ENCODE peak calls at places on chromosomes 13 and 19, in five cellular contexts. L is left lung, B is A549, H is tibial artery, T is psoas muscle. G is an unnamed sample.

GRCh38 chr19:9308091-9308490 is 1.5 kb downstream of the ZNF699 start:
- DNase-seq in L (no peak), B (no peak), H (no peak), T (no peak), G (no peak)

GRCh38 chr13:23378009-23378632 is 55.4 kb downstream of the SACS start:
- DNase-seq in L (no peak), B (peak; percentile 38), H (peak; percentile 68), T (no peak), G (peak; percentile 57)

GRCh38 chr13:98576215-98576945 is 527 bp downstream of the STK24 start:
- DNase-seq in L (peak; percentile 55), B (no peak), H (peak; percentile 80), T (peak; percentile 74), G (peak; percentile 69)

GRCh38 chr13:43785166-43785680 is 1.5 kb downstream of the ENOX1 start:
- DNase-seq in L (no peak), B (no peak), H (no peak), T (no peak), G (no peak)

GRCh38 chr13:32001392-32001768 is 30.2 kb upstream of the FRY start:
- DNase-seq in L (no peak), B (peak; percentile 40), H (no peak), T (no peak), G (peak; percentile 17)

GRCh38 chr13:72137782-72138181 is 270.8 kb upstream of the DACH1 start:
- DNase-seq in L (no peak), B (no peak), H (no peak), T (no peak), G (no peak)

GRCh38 chr19:9792191-9793050 is 23.9 kb upstream of the ZNF846 start:
- DNase-seq in L (peak; percentile 95), B (peak; percentile 59), H (peak; percentile 97), T (peak; percentile 94), G (peak; percentile 97)

GRCh38 chr13:52765991-52766390 is 26.4 kb upstream of the CNMD start:
- DNase-seq in L (no peak), B (no peak), H (no peak), T (no peak), G (no peak)

GRCh38 chr13:33953203-33953602 is 135.3 kb downstream of the RFC3 start:
- DNase-seq in L (no peak), B (no peak), H (no peak), T (no peak), G (no peak)

GRCh38 chr13:33079960-33080359 is 63.7 kb downstream of the KL start:
- DNase-seq in L (no peak), B (no peak), H (no peak), T (no peak), G (no peak)

GRCh38 chr19:3506384-3507340 is 551 bp downstream of the FZR1 start:
- DNase-seq in L (peak; percentile 57), B (no peak), H (peak; percentile 77), T (peak; percentile 71), G (peak; percentile 66)

GRCh38 chr13:48043789-48044503 is 6.4 kb downstream of the NUDT15 start:
- DNase-seq in L (no peak), B (no peak), H (no peak), T (no peak), G (no peak)

GRCh38 chr13:77521595-77522367 is 13.7 kb upstream of the SCEL start:
- DNase-seq in L (peak; percentile 68), B (peak; percentile 14), H (no peak), T (no peak), G (no peak)

GRCh38 chr19:40321076-40321475 is 27.1 kb downstream of the C19orf47 start:
- DNase-seq in L (no peak), B (no peak), H (no peak), T (no peak), G (no peak)
- H3K9me3 ChIP-seq in L (no peaks in the 10 kb centered on the region), B (no peaks in the 10 kb centered on the region), H (no peaks in the 10 kb centered on the region), T (no peaks in the 10 kb centered on the region), G (no peaks in the 10 kb centered on the region)

GRCh38 chr19:17240855-17241399 is 4.8 kb downstream of the NR2F6 start:
- DNase-seq in L (no peak), B (no peak), H (no peak), T (no peak), G (no peak)
- H3K4me1 ChIP-seq in L (peaks cover 31% of the 10 kb centered on the region), B (peaks cover 71% of the 10 kb centered on the region), H (no peaks in the 10 kb centered on the region), T (peaks cover 27% of the 10 kb centered on the region), G (peaks cover 21% of the 10 kb centered on the region)

GRCh38 chr19:57689750-57690149 is 8.0 kb downstream of the ZNF551 start:
- DNase-seq in L (no peak), B (no peak), H (no peak), T (no peak), G (no peak)
- H3K9me3 ChIP-seq in L (peaks cover 99% of the 10 kb centered on the region), B (peaks cover 100% of the 10 kb centered on the region), H (peaks cover 14% of the 10 kb centered on the region), T (peaks cover 85% of the 10 kb centered on the region), G (peaks cover 49% of the 10 kb centered on the region)

GRCh38 chr19:41327499-41328156 is 17.7 kb downstream of the CCDC97 start:
- DNase-seq in L (peak; percentile 91), B (no peak), H (peak; percentile 87), T (peak; percentile 85), G (peak; percentile 64)
- H3K4me1 ChIP-seq in L (peaks cover 86% of the 10 kb centered on the region), B (peaks cover 64% of the 10 kb centered on the region), H (no peaks in the 10 kb centered on the region), T (peaks cover 52% of the 10 kb centered on the region), G (peaks cover 22% of the 10 kb centered on the region)

GRCh38 chr19:56115490-56115889 is 5.6 kb downstream of the ZNF787 start:
- DNase-seq in L (no peak), B (no peak), H (no peak), T (no peak), G (no peak)

GRCh38 chr19:56116606-56117005 is 4.5 kb downstream of the ZNF787 start:
- DNase-seq in L (no peak), B (no peak), H (no peak), T (no peak), G (no peak)

GRCh38 chr19:56113071-56113632 is 7.9 kb downstream of the ZNF787 start:
- DNase-seq in L (no peak), B (no peak), H (no peak), T (no peak), G (no peak)

GRCh38 chr19:56114051-56114694 is 6.9 kb downstream of the ZNF787 start:
- DNase-seq in L (no peak), B (no peak), H (no peak), T (no peak), G (no peak)

GRCh38 chr19:56114711-56115110 is 6.4 kb downstream of the ZNF787 start:
- DNase-seq in L (no peak), B (no peak), H (no peak), T (no peak), G (no peak)
- H3K9me3 ChIP-seq in L (no peaks in the 10 kb centered on the region), B (no peaks in the 10 kb centered on the region), H (no peaks in the 10 kb centered on the region), T (no peaks in the 10 kb centered on the region), G (no peaks in the 10 kb centered on the region)

GRCh38 chr19:31329819-31330218 is 19.4 kb downstream of the TSHZ3 start:
- DNase-seq in L (no peak), B (no peak), H (no peak), T (no peak), G (no peak)

GRCh38 chr19:31330761-31331160 is 18.5 kb downstream of the TSHZ3 start:
- DNase-seq in L (no peak), B (no peak), H (no peak), T (no peak), G (no peak)

GRCh38 chr19:31332096-31332495 is 17.1 kb downstream of the TSHZ3 start:
- DNase-seq in L (no peak), B (no peak), H (no peak), T (no peak), G (no peak)

GRCh38 chr19:31331536-31331935 is 17.7 kb downstream of the TSHZ3 start:
- DNase-seq in L (no peak), B (no peak), H (no peak), T (no peak), G (no peak)

DNA sequence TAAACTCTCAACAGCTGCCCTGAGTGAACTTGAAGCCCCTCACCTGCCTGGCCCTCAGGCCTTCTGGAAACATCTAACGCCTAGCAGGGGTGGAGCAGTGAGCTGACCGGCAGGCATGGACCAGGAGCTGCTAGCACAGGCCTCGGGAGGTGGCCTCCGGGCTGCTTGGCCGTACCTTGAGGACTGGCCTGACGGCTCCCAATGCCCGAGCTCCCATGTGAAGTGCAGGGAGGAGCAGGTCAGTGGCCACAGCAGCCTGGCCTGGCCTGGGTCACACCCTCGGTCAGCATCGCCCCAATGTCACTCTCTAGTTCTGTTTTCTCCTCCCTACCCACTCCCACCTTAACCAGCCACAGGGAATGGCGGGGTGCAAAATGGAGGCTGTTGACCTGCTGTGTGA is 19.0 kb downstream of the TSHZ3 start:
- DNase-seq in L (no peak), B (no peak), H (no peak), T (no peak), G (no peak)
- H3K4me1 ChIP-seq in L (peaks cover 39% of the 10 kb centered on the region), B (peaks cover 6% of the 10 kb centered on the region), H (no peaks in the 10 kb centered on the region), T (no peaks in the 10 kb centered on the region), G (peaks cover 33% of the 10 kb centered on the region)

G was measured in adrenal gland.